ENCODE peak calls at places on chromosomes 2 and 18, in seven cellular contexts. L, P, O, B, T, Z and Q are unnamed samples.

GRCh38 chr18:79737426-79737825 is 57.8 kb downstream of the CTDP1 start:
- DNase-seq in O (peak; percentile 39), Z (no peak), P (no peak), B (no peak), T (no peak), L (no peak), Q (no peak)

GRCh38 chr2:67625671-67626070 is 228.5 kb downstream of the ETAA1 start:
- DNase-seq in T (no peak), B (no peak), P (no peak), Z (no peak), O (no peak), L (no peak), Q (peak; percentile 83)

GRCh38 chr2:197777823-197778407 is 7.2 kb downstream of the BOLL start:
- DNase-seq in T (peak; percentile 31), O (no peak), B (peak; percentile 48), L (peak; percentile 11), P (no peak), Z (no peak), Q (peak; percentile 23)

GRCh38 chr2:96546797-96547196 is 10.2 kb downstream of the ARID5A start:
- DNase-seq in Z (no peak), P (no peak), T (no peak), B (no peak), O (peak; percentile 20), L (no peak), Q (no peak)

GRCh38 chr2:148699830-148700229 is 55.3 kb downstream of the EPC2 start:
- DNase-seq in P (no peak), T (no peak), Z (no peak), L (no peak), B (no peak), O (no peak), Q (no peak)

GRCh38 chr2:88603146-88603545 is 24.1 kb downstream of the EIF2AK3 start:
- DNase-seq in Z (no peak), L (no peak), O (no peak), B (no peak), P (no peak), T (no peak), Q (peak; percentile 61)

GRCh38 chr2:79292936-79293335 is 133.4 kb upstream of the REG3A start:
- DNase-seq in O (no peak), Z (no peak), P (no peak), B (no peak), T (no peak), L (no peak), Q (no peak)

GRCh38 chr2:230874456-230874855 is 9.7 kb downstream of the ITM2C start:
- DNase-seq in T (no peak), Z (no peak), O (no peak), L (no peak), B (no peak), P (no peak), Q (no peak)

GRCh38 chr2:128306081-128306930 is 12.4 kb downstream of the HS6ST1 start:
- DNase-seq in O (peak; percentile 86), Z (peak; percentile 43), L (peak; percentile 54), B (no peak), T (no peak), P (no peak), Q (peak; percentile 22)